ENCODE peak calls at places on chromosomes 16 and 17, in six cellular contexts. One of them, this sample, is unnamed.

GRCh38 chr16:2895813-2896212 is 12.8 kb downstream of the FLYWCH2 start:
- ATAC-seq in A549: peak
- ATAC-seq in upper lobe of left lung: no peak
- ATAC-seq in K562: peak
- ATAC-seq in HepG2: peak
- ATAC-seq in GM12878: no peak
- ATAC-seq in this sample: no peak

GRCh38 chr17:47820023-47820789 is 1.4 kb downstream of the OSBPL7 start:
- ATAC-seq in A549: no peak
- ATAC-seq in upper lobe of left lung: peak
- ATAC-seq in K562: peak
- ATAC-seq in HepG2: no peak
- ATAC-seq in GM12878: no peak
- ATAC-seq in this sample: no peak

GRCh38 chr17:32461498-32461852 is 17.2 kb downstream of the PSMD11 start:
- ATAC-seq in A549: peak
- ATAC-seq in upper lobe of left lung: no peak
- ATAC-seq in K562: peak
- ATAC-seq in HepG2: no peak
- ATAC-seq in GM12878: peak
- ATAC-seq in this sample: no peak

GRCh38 chr16:11420895-11421294 is 75.6 kb downstream of the RMI2 start:
- ATAC-seq in A549: no peak
- ATAC-seq in upper lobe of left lung: no peak
- ATAC-seq in K562: no peak
- ATAC-seq in HepG2: peak
- ATAC-seq in GM12878: no peak
- ATAC-seq in this sample: no peak

GRCh38 chr17:78915872-78916632 is 9.1 kb downstream of the TIMP2 start:
- ATAC-seq in A549: peak
- ATAC-seq in upper lobe of left lung: peak
- ATAC-seq in K562: no peak
- ATAC-seq in HepG2: no peak
- ATAC-seq in GM12878: no peak
- ATAC-seq in this sample: peak

GRCh38 chr16:19843371-19843770 is 41.3 kb downstream of the GPRC5B start:
- ATAC-seq in A549: no peak
- ATAC-seq in upper lobe of left lung: no peak
- ATAC-seq in K562: peak
- ATAC-seq in HepG2: no peak
- ATAC-seq in GM12878: no peak
- ATAC-seq in this sample: no peak

GRCh38 chr17:7043544-7044268 is at the start of gene SLC16A11:
- ATAC-seq in A549: peak
- ATAC-seq in upper lobe of left lung: peak
- ATAC-seq in K562: no peak
- ATAC-seq in HepG2: no peak
- ATAC-seq in GM12878: peak
- ATAC-seq in this sample: peak

GRCh38 chr16:83233153-83233552 is 574.6 kb upstream of the HSBP1 start:
- ATAC-seq in A549: no peak
- ATAC-seq in upper lobe of left lung: no peak
- ATAC-seq in K562: no peak
- ATAC-seq in HepG2: no peak
- ATAC-seq in GM12878: no peak
- ATAC-seq in this sample: no peak

GRCh38 chr17:4156750-4157381 is 13.9 kb downstream of the CYB5D2 start:
- ATAC-seq in A549: peak
- ATAC-seq in upper lobe of left lung: no peak
- ATAC-seq in K562: peak
- ATAC-seq in HepG2: peak
- ATAC-seq in GM12878: peak
- ATAC-seq in this sample: no peak

GRCh38 chr17:59825533-59826316 is 67.0 kb downstream of the TUBD1 start:
- ATAC-seq in A549: no peak
- ATAC-seq in upper lobe of left lung: peak
- ATAC-seq in K562: no peak
- ATAC-seq in HepG2: no peak
- ATAC-seq in GM12878: peak
- ATAC-seq in this sample: peak

GRCh38 chr16:24753437-24753836 is 24.0 kb downstream of the TNRC6A start:
- ATAC-seq in A549: no peak
- ATAC-seq in upper lobe of left lung: no peak
- ATAC-seq in K562: peak
- ATAC-seq in HepG2: no peak
- ATAC-seq in GM12878: no peak
- ATAC-seq in this sample: no peak

GRCh38 chr16:53558665-53559064 is 55.7 kb upstream of the AKTIP start:
- ATAC-seq in A549: no peak
- ATAC-seq in upper lobe of left lung: no peak
- ATAC-seq in K562: no peak
- ATAC-seq in HepG2: peak
- ATAC-seq in GM12878: no peak
- ATAC-seq in this sample: no peak

GRCh38 chr17:43721537-43722268 is 36.9 kb downstream of the SOST start:
- ATAC-seq in A549: peak
- ATAC-seq in upper lobe of left lung: no peak
- ATAC-seq in K562: peak
- ATAC-seq in HepG2: no peak
- ATAC-seq in GM12878: no peak
- ATAC-seq in this sample: no peak

GRCh38 chr17:43720311-43721060 is 38.1 kb downstream of the SOST start:
- ATAC-seq in A549: peak
- ATAC-seq in upper lobe of left lung: peak
- ATAC-seq in K562: peak
- ATAC-seq in HepG2: peak
- ATAC-seq in GM12878: peak
- ATAC-seq in this sample: peak

GRCh38 chr17:43723697-43724359 is 34.8 kb downstream of the SOST start:
- ATAC-seq in A549: peak
- ATAC-seq in upper lobe of left lung: no peak
- ATAC-seq in K562: no peak
- ATAC-seq in HepG2: no peak
- ATAC-seq in GM12878: peak
- ATAC-seq in this sample: no peak

GRCh38 chr17:43722921-43723665 is 35.5 kb downstream of the SOST start:
- ATAC-seq in A549: no peak
- ATAC-seq in upper lobe of left lung: no peak
- ATAC-seq in K562: no peak
- ATAC-seq in HepG2: no peak
- ATAC-seq in GM12878: no peak
- ATAC-seq in this sample: no peak

GRCh38 chr17:43722269-43722619 is 36.3 kb downstream of the SOST start:
- ATAC-seq in A549: no peak
- ATAC-seq in upper lobe of left lung: no peak
- ATAC-seq in K562: no peak
- ATAC-seq in HepG2: no peak
- ATAC-seq in GM12878: no peak
- ATAC-seq in this sample: no peak
- H3K27ac ChIP-seq in A549: peak
- H3K27ac ChIP-seq in upper lobe of left lung: peak
- H3K27ac ChIP-seq in K562: no peak
- H3K27ac ChIP-seq in HepG2: no peak
- H3K27ac ChIP-seq in GM12878: no peak
- H3K27ac ChIP-seq in this sample: no peak

GRCh38 chr17:43661699-43662431 is at the start of gene MEOX1:
- ATAC-seq in A549: peak
- ATAC-seq in upper lobe of left lung: no peak
- ATAC-seq in K562: no peak
- ATAC-seq in HepG2: no peak
- ATAC-seq in GM12878: peak
- ATAC-seq in this sample: no peak
- TF ChIP-seq EP300 in A549: no peak
- TF ChIP-seq EP300 in upper lobe of left lung: no peak
- TF ChIP-seq EP300 in K562: no peak
- TF ChIP-seq EP300 in HepG2: no peak
- TF ChIP-seq EP300 in GM12878: no peak
- TF ChIP-seq EP300 in this sample: no peak

GRCh38 chr16:31489616-31490584 is 7.0 kb downstream of the SLC5A2 start:
- ATAC-seq in A549: no peak
- ATAC-seq in upper lobe of left lung: no peak
- ATAC-seq in K562: no peak
- ATAC-seq in HepG2: no peak
- ATAC-seq in GM12878: no peak
- ATAC-seq in this sample: no peak
- TF ChIP-seq POLR2A in A549: no peak
- TF ChIP-seq POLR2A in upper lobe of left lung: no peak
- TF ChIP-seq POLR2A in K562: no peak
- TF ChIP-seq POLR2A in HepG2: peak
- TF ChIP-seq POLR2A in GM12878: peak
- TF ChIP-seq POLR2A in this sample: no peak

DNA sequence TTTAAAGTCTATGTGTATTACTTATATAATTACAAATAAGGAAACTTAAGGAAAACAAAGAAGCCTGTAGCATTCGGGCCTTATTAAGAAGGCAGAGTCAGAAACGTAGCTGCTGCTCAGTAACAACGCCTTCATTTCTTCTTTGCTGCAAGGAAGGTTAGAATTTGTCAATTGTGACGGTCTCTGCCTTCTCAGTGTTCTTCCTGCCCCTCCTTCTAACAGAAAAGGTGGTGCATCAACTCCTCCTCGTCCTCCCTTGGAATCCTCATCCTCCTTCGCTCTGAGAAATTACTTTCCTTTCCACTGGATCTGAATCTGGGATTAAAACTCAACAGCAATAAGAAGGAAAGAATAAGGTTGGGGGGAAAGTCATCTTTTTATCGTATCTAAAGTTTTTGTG is 63.0 kb downstream of the VPS53 start:
- ATAC-seq in A549: no peak
- ATAC-seq in upper lobe of left lung: no peak
- ATAC-seq in K562: no peak
- ATAC-seq in HepG2: no peak
- ATAC-seq in GM12878: no peak
- ATAC-seq in this sample: no peak
- H3K27ac ChIP-seq in A549: no peak
- H3K27ac ChIP-seq in upper lobe of left lung: no peak
- H3K27ac ChIP-seq in K562: no peak
- H3K27ac ChIP-seq in HepG2: no peak
- H3K27ac ChIP-seq in GM12878: no peak
- H3K27ac ChIP-seq in this sample: peak